ENCODE peak calls at places on chromosomes 7 and 10, in six cellular contexts. Y is HAP-1, V is HCT116, G is fibroblast of mammary gland, I is upper lobe of left lung, W is esophagus muscularis mucosa. S is an unnamed sample.

GRCh38 chr10:81068446-81068845 is 530.7 kb downstream of the SH2D4B start:
- DNase-seq in G (no peak), I (no peak), W (peak), V (no peak), Y (no peak), S (no peak)

GRCh38 chr10:19945275-19945674 is 129.0 kb downstream of the PLXDC2 start:
- DNase-seq in W (no peak), V (no peak), G (peak), I (no peak), Y (no peak), S (peak)

GRCh38 chr7:130182990-130183389 is 22.2 kb downstream of the TMEM209 start:
- DNase-seq in G (no peak), I (no peak), Y (no peak), W (no peak), V (no peak), S (no peak)

GRCh38 chr7:117227091-117227490 is 95.8 kb downstream of the WNT2 start:
- DNase-seq in G (no peak), V (no peak), W (no peak), I (no peak), Y (no peak), S (peak)

GRCh38 chr10:11058965-11059364 is 41.3 kb downstream of the CELF2 start:
- DNase-seq in G (peak), W (no peak), Y (no peak), I (no peak), V (no peak), S (peak)

GRCh38 chr10:115239761-115240160 is 146.6 kb downstream of the ATRNL1 start:
- DNase-seq in V (no peak), G (no peak), Y (no peak), I (no peak), W (no peak), S (no peak)

GRCh38 chr7:70595741-70596574 is 536.0 kb upstream of the GALNT17 start:
- DNase-seq in Y (no peak), G (no peak), I (peak), W (no peak), V (no peak), S (no peak)

GRCh38 chr7:130476287-130477001 is 15.4 kb upstream of the MEST start:
- DNase-seq in I (no peak), W (no peak), V (no peak), G (peak), Y (no peak), S (peak)

GRCh38 chr10:119254355-119254754 is 47.0 kb downstream of the GRK5 start:
- DNase-seq in Y (no peak), W (no peak), V (no peak), G (no peak), I (no peak), S (no peak)

GRCh38 chr10:110803239-110803593 is 68.5 kb upstream of the PDCD4 start:
- DNase-seq in V (no peak), G (no peak), I (no peak), Y (no peak), W (no peak), S (no peak)

GRCh38 chr7:93140582-93141191 is 7.5 kb downstream of the SAMD9L start:
- DNase-seq in W (no peak), G (no peak), V (no peak), Y (no peak), I (no peak), S (no peak)

GRCh38 chr7:116177009-116177408 is 33.3 kb upstream of the TES start:
- DNase-seq in Y (no peak), W (no peak), G (peak), I (no peak), V (no peak), S (peak)

GRCh38 chr10:2744547-2745212 is 322.7 kb upstream of the PFKP start:
- DNase-seq in I (no peak), G (no peak), V (no peak), W (no peak), Y (no peak), S (no peak)

GRCh38 chr10:114470956-114471905 is 66.9 kb upstream of the AFAP1L2 start:
- DNase-seq in G (peak), W (no peak), Y (peak), I (no peak), V (peak), S (peak)

GRCh38 chr10:125679436-125679835 is 3.5 kb downstream of the TEX36 start:
- DNase-seq in W (no peak), V (no peak), I (no peak), G (no peak), Y (no peak), S (no peak)

GRCh38 chr7:77326131-77326530 is 90.0 kb downstream of the GSAP start:
- DNase-seq in G (peak), Y (no peak), I (no peak), W (no peak), V (no peak), S (peak)

GRCh38 chr10:81957976-81958375 is 83.0 kb downstream of the NRG3 start:
- DNase-seq in V (no peak), G (no peak), W (no peak), Y (no peak), I (no peak), S (peak)

GRCh38 chr10:35079763-35080162 is 10.4 kb downstream of the CUL2 start:
- DNase-seq in I (no peak), G (peak), W (no peak), Y (no peak), V (peak), S (peak)

GRCh38 chr7:108066486-108066885 is 63.5 kb upstream of the LAMB1 start:
- DNase-seq in W (no peak), V (no peak), Y (no peak), G (peak), I (peak), S (no peak)

GRCh38 chr7:119964640-119965542 is 308.1 kb upstream of the KCND2 start:
- DNase-seq in Y (no peak), G (peak), V (no peak), I (no peak), W (no peak), S (peak)

GRCh38 chr7:17134786-17135185 is 163.7 kb upstream of the AHR start:
- DNase-seq in V (no peak), Y (no peak), I (no peak), W (no peak), G (no peak), S (no peak)

GRCh38 chr7:102261451-102261850 is 25.2 kb upstream of the SH2B2 start:
- DNase-seq in G (no peak), W (no peak), I (no peak), V (no peak), Y (no peak), S (no peak)

GRCh38 chr10:132788180-132788830 is 2.4 kb upstream of the NKX6-2 start:
- DNase-seq in Y (no peak), V (no peak), I (peak), W (no peak), G (peak), S (no peak)

GRCh38 chr10:128011059-128011979 is 104.4 kb downstream of the PTPRE start:
- DNase-seq in V (peak), W (peak), G (peak), Y (peak), I (peak), S (no peak)

GRCh38 chr10:70331486-70332268 is 47.9 kb upstream of the NPFFR1 start:
- DNase-seq in I (no peak), W (no peak), G (peak), V (peak), Y (no peak), S (peak)

GRCh38 chr7:20172736-20173334 is 44.3 kb downstream of the MACC1 start:
- DNase-seq in I (no peak), G (peak), V (peak), Y (peak), W (no peak), S (peak)

GRCh38 chr10:70496341-70497119 is 18.0 kb downstream of the PALD1 start:
- DNase-seq in I (no peak), Y (no peak), W (no peak), V (no peak), G (no peak), S (no peak)

GRCh38 chr7:77626515-77627306 is 69.5 kb upstream of the RSBN1L start:
- DNase-seq in Y (no peak), I (no peak), G (no peak), W (no peak), V (no peak), S (no peak)

GRCh38 chr10:34078798-34079470 is 736.2 kb downstream of the PARD3 start:
- DNase-seq in I (peak), Y (no peak), G (peak), W (peak), V (no peak), S (peak)

GRCh38 chr10:10598297-10598696 is 419.4 kb upstream of the CELF2 start:
- DNase-seq in V (no peak), W (no peak), G (no peak), I (no peak), Y (no peak), S (no peak)

GRCh38 chr7:8214162-8214897 is 47.6 kb downstream of the ICA1 start:
- DNase-seq in I (no peak), Y (no peak), G (peak), V (no peak), W (no peak), S (peak)

GRCh38 chr7:39510738-39511372 is 55.3 kb upstream of the YAE1 start:
- DNase-seq in V (no peak), W (peak), G (peak), Y (no peak), I (no peak), S (peak)

GRCh38 chr10:86795353-86795752 is 38.9 kb downstream of the BMPR1A start:
- DNase-seq in I (no peak), V (peak), G (peak), Y (peak), W (no peak), S (peak)

GRCh38 chr7:28811990-28812389 is 146.1 kb downstream of the TRIL start:
- DNase-seq in V (no peak), G (no peak), W (no peak), I (no peak), Y (no peak), S (no peak)

GRCh38 chr7:121831320-121831719 is 41.6 kb upstream of the PTPRZ1 start:
- DNase-seq in Y (no peak), G (no peak), W (no peak), V (no peak), I (no peak), S (peak)

GRCh38 chr7:2687881-2688318 is at the start of gene AMZ1:
- DNase-seq in I (peak), Y (no peak), V (no peak), G (no peak), W (no peak), S (no peak)

GRCh38 chr7:2686101-2686500 is 1.9 kb upstream of the AMZ1 start:
- DNase-seq in I (no peak), Y (no peak), W (no peak), G (no peak), V (no peak), S (no peak)

GRCh38 chr7:2688409-2689342 is 674 bp downstream of the AMZ1 start:
- DNase-seq in W (no peak), V (no peak), I (peak), Y (no peak), G (no peak), S (no peak)

GRCh38 chr7:2689343-2689847 is 1.4 kb downstream of the AMZ1 start:
- DNase-seq in V (no peak), I (no peak), G (no peak), Y (no peak), W (no peak), S (no peak)

DNA sequence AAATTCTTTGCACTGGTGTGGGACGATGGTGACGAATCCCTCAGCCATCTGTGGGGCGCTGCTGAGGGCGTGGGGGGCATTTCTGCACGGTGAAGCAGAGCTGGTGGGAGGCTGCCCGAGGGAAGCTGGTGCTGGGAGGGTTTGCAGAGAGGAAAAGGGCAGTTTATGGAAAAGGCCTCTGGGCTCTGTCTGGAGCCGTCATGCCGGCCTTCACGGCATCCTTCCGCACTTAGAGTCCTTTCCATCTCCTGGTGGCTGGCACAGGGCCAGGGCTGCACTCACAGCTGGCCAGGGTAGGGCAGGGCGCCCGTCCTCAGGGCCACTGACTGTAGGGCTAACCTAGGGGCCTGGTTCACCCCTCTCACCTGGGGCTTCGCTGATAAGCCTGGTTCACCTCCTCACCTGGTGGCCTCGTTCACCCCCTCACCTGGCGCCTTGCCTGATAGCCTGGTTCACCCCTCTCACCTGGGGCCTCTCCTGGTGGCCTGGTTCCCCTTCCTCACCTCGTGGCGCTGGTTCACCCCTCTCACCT is 598 bp upstream of the AMZ1 start:
- DNase-seq in I (no peak), Y (no peak), G (peak), W (no peak), V (no peak), S (peak)
- H3K4me3 ChIP-seq in I (no peak), Y (no peak), G (no peak), W (no peak), V (no peak), S (peak)

DNA sequence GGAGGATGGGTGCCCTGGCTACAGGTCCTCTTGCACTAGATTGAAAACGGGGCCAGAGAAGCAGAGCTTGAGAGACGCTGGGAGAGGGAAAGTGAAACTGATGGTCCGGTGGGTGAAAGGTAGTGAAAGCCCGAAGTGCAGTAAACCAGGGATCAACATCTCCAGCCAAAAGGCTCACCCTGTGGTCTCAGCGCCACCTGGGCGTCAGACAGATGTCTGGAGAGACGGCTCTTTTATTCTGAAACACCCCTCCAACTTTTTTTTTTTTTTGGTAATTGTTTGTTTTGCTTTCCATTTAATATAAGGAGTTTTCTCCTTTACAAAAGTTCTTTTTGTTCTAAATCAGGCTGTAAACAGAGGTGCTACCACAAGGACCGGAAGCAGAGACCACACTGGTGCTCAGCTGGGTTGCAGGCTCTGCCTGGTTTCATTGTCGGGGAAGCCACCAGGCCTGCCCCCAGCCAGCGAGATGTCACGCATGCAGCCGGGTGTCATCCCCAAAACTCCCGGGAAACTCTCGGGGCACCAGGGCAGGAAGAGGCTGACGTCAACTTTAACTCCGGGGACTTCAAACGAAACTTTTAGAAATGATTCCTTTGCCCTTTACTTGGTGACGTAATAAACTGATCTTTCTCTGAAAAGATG is 11.2 kb downstream of the IL2RA start:
- DNase-seq in W (peak), V (no peak), I (peak), Y (no peak), G (peak), S (no peak)
- H3K4me3 ChIP-seq in W (peak), V (peak), I (peak), Y (no peak), G (peak), S (no peak)

GRCh38 chr7:32943654-32944030 is 13.6 kb upstream of the FKBP9 start:
- DNase-seq in Y (no peak), W (no peak), G (no peak), V (no peak), I (no peak), S (no peak)

GRCh38 chr7:32941996-32942782 is 15.1 kb upstream of the FKBP9 start:
- DNase-seq in G (peak), W (no peak), I (no peak), Y (peak), V (no peak), S (peak)

GRCh38 chr7:32937344-32938174 is 19.7 kb upstream of the FKBP9 start:
- DNase-seq in W (no peak), G (peak), V (no peak), Y (peak), I (no peak), S (peak)

GRCh38 chr7:32942783-32943653 is 14.2 kb upstream of the FKBP9 start:
- DNase-seq in W (no peak), G (peak), I (peak), V (peak), Y (peak), S (peak)

GRCh38 chr7:32941181-32941995 is 15.9 kb upstream of the FKBP9 start:
- DNase-seq in Y (peak), I (no peak), G (no peak), W (no peak), V (no peak), S (no peak)
- H3K4me3 ChIP-seq in Y (peak), I (peak), G (peak), W (peak), V (peak), S (peak)

DNA sequence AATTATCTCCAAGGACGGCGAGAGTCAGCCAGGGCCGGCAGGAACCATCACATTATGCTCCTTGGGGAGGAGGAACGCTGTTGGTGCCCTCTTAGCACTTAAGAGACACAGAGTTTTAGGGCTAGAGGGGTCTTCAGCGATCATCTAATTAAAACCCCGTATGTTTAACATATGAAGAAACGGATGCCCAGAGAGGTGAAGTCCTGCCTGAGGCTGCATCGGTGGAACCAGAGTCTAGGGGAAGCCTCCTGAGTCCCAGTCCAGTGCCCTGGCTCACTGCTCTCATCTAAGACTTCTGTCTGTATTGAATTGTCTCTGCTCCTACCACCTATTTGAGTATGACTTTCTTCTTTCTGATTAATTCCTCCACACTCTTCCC is 688 bp upstream of the ABCB4 start:
- DNase-seq in W (no peak), G (no peak), V (no peak), Y (no peak), I (no peak), S (no peak)
- H3K4me3 ChIP-seq in W (peak), G (no peak), V (no peak), Y (no peak), I (peak), S (peak)

GRCh38 chr10:102502337-102503151 is at the start of gene ACTR1A:
- DNase-seq in I (peak), V (peak), W (peak), G (peak), Y (peak), S (peak)

GRCh38 chr10:102503264-102504178 is at the start of gene SUFU:
- DNase-seq in W (peak), Y (peak), G (peak), V (peak), I (peak), S (peak)

GRCh38 chr10:102501201-102502028 is 1.1 kb downstream of the ACTR1A start:
- DNase-seq in G (peak), I (no peak), Y (no peak), W (no peak), V (no peak), S (no peak)

GRCh38 chr10:102502029-102502336 is 529 bp downstream of the ACTR1A start:
- DNase-seq in G (peak), V (peak), Y (peak), I (peak), W (peak), S (peak)

GRCh38 chr10:102500621-102501149 is 1.8 kb downstream of the ACTR1A start:
- DNase-seq in Y (no peak), I (no peak), V (no peak), G (no peak), W (no peak), S (no peak)
- H3K4me3 ChIP-seq in Y (no peak), I (no peak), V (peak), G (peak), W (peak), S (peak)

GRCh38 chr10:117216028-117216427 is 18.7 kb downstream of the KCNK18 start:
- DNase-seq in I (no peak), V (no peak), W (no peak), G (no peak), Y (no peak), S (no peak)
- H3K4me3 ChIP-seq in I (no peak), V (peak), W (no peak), G (no peak), Y (no peak), S (peak)

DNA sequence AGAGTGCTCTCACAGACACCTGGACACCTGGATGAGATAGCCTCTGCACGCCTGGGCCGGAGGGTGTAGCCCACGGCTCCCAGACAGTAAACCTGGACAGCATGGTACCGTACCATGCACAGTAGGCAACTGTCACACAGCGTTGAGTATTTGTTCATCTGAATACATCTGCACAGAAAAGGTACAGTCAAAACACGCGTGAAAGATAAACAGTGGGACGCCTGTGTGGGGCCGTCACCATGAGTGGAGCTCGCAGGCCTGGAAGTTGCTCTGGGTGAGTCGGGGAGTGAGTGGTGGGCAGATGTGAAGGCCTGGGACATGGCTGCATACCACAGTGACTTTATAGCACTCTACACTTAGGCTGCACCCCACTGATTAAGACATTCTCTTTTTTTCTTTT is 280.0 kb upstream of the SHH start:
- DNase-seq in V (no peak), W (no peak), I (no peak), G (no peak), Y (no peak), S (no peak)
- H3K4me3 ChIP-seq in V (no peak), W (no peak), I (no peak), G (no peak), Y (no peak), S (no peak)

S was measured in astrocyte.